ENCODE peak calls at places on chromosomes 5 and 9, in four cellular contexts. A is K562, J is HCT116, Z is HepG2. D is an unnamed sample.

GRCh38 chr9:38319496-38320173 is 72.9 kb upstream of the ALDH1B1 start:
- DNase-seq in Z (no peak), J (no peak), A (no peak), D (no peak)

GRCh38 chr5:32170303-32171170 is 3.6 kb downstream of the GOLPH3 start:
- DNase-seq in J (no peak), A (no peak), Z (no peak), D (no peak)

GRCh38 chr5:93359296-93359957 is 221.6 kb downstream of the NR2F1-AS1 start:
- DNase-seq in J (peak), Z (no peak), A (no peak), D (no peak)

GRCh38 chr9:112921549-112921948 is 30.9 kb upstream of the SLC46A2 start:
- DNase-seq in J (peak), Z (peak), A (peak), D (no peak)

GRCh38 chr9:124659099-124659659 is 111.9 kb downstream of the NR6A1 start:
- DNase-seq in Z (peak), A (peak), J (no peak), D (no peak)

GRCh38 chr9:100352201-100352726 is 478 bp downstream of the TEX10 start:
- DNase-seq in A (peak), J (no peak), Z (no peak), D (no peak)

GRCh38 chr9:123933401-123933800 is 3.5 kb upstream of the DENND1A start:
- DNase-seq in Z (peak), J (peak), A (no peak), D (peak)

GRCh38 chr9:129860653-129861446 is 25.6 kb downstream of the USP20 start:
- DNase-seq in A (peak), Z (no peak), J (no peak), D (no peak)

GRCh38 chr9:133998915-133999580 is 6.9 kb upstream of the VAV2 start:
- DNase-seq in Z (no peak), A (no peak), J (no peak), D (no peak)

GRCh38 chr5:93894471-93895354 is 153.3 kb upstream of the POU5F2 start:
- DNase-seq in A (no peak), J (peak), Z (no peak), D (no peak)

GRCh38 chr5:135319928-135320606 is 79.0 kb downstream of the MACROH2A1 start:
- DNase-seq in Z (no peak), J (no peak), A (no peak), D (no peak)

GRCh38 chr5:16935271-16936149 is 578 bp downstream of the MYO10 start:
- DNase-seq in J (no peak), Z (no peak), A (peak), D (no peak)

GRCh38 chr9:107019216-107019615 is 156.2 kb downstream of the ZNF462 start:
- DNase-seq in Z (no peak), J (no peak), A (no peak), D (no peak)

GRCh38 chr9:133509179-133510083 is 15.3 kb downstream of the MYMK start:
- DNase-seq in J (no peak), Z (no peak), A (no peak), D (no peak)

GRCh38 chr9:113808391-113809191 is 67.5 kb upstream of the ZNF618 start:
- DNase-seq in J (peak), A (peak), Z (no peak), D (no peak)

GRCh38 chr5:175365866-175366265 is 78.1 kb downstream of the DRD1 start:
- DNase-seq in Z (no peak), J (no peak), A (no peak), D (no peak)

GRCh38 chr9:132712753-132713152 is 42.5 kb downstream of the GTF3C4 start:
- DNase-seq in A (no peak), Z (no peak), J (no peak), D (no peak)

GRCh38 chr9:95626885-95627558 is 110.3 kb upstream of the PTCH1 start:
- DNase-seq in Z (no peak), J (no peak), A (no peak), D (no peak)

GRCh38 chr5:43891112-43891511 is 288.1 kb downstream of the NNT start:
- DNase-seq in Z (no peak), J (no peak), A (no peak), D (no peak)

GRCh38 chr5:102807878-102808502 is 52.9 kb downstream of the PAM start:
- DNase-seq in J (no peak), Z (no peak), A (no peak), D (no peak)
- TF ChIP-seq TCF7L2 in J (no peak), Z (no peak), A (no peak), D (no peak)

GRCh38 chr5:69369369-69370121 is at the start of the genes AK6, RAD17 and TAF9:
- DNase-seq in J (peak), Z (peak), A (peak), D (peak)
- TF ChIP-seq POLR2AphosphoS5 in J (peak), Z (peak), A (peak), D (peak)

GRCh38 chr9:88388203-88388885 is at the start of gene SPIN1:
- DNase-seq in A (peak), Z (peak), J (peak), D (no peak)

GRCh38 chr9:88390371-88390990 is 2.2 kb downstream of the SPIN1 start:
- DNase-seq in J (no peak), A (no peak), Z (no peak), D (no peak)

GRCh38 chr9:88388886-88389617 is 808 bp downstream of the SPIN1 start:
- DNase-seq in A (peak), Z (peak), J (peak), D (no peak)

GRCh38 chr9:88387733-88388202 is 476 bp upstream of the SPIN1 start:
- DNase-seq in Z (peak), A (peak), J (peak), D (no peak)

GRCh38 chr9:88387035-88387732 is 1.1 kb upstream of the SPIN1 start:
- DNase-seq in J (peak), A (peak), Z (peak), D (no peak)
- TF ChIP-seq REST in J (no peak), A (no peak), Z (no peak), D (no peak)

DNA sequence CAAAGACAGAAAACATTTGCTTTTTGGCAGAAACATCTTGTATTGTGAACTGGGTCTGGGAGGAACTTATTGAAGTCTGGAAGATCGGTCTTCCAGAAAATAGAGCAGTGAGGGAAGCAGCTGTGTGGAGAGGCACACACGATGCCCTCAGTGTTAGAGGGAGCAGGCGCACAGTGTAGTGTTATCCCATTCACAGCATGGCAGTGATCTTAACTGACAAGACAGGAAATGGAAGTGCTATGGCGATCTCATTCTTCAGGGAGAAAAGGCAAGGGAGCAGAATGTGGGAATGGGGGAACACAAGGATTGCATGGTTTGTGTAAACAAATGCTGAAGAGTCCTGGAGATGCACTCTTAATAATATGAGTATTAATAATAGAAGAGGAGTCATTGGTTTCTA is 161.0 kb downstream of the PBX3 start:
- DNase-seq in J (no peak), A (no peak), Z (no peak), D (no peak)
- TF ChIP-seq TCF7L2 in J (no peak), A (no peak), Z (no peak), D (no peak)